ENCODE peak calls at places on chromosomes 4 and X, in ten cellular contexts. M, Q, O, J, R, A, D, G, H and N are unnamed samples.

GRCh38 chr4:876780-877179 is 50.9 kb upstream of the CPLX1 start:
- DNase-seq in A (no peak), R (no peak), G (no peak), O (peak; percentile 13), J (no peak), D (peak; percentile 69), Q (no peak), H (no peak), M (no peak), N (no peak)

GRCh38 chrX:21946925-21947641 is 6.6 kb downstream of the SMS start:
- DNase-seq in O (peak; percentile 77), R (no peak), H (no peak), Q (no peak), J (peak; percentile 64), G (no peak), M (no peak), A (no peak), D (peak; percentile 53), N (peak; percentile 26)

GRCh38 chr4:77193511-77194236 is 36.7 kb downstream of the CCNG2 start:
- DNase-seq in D (peak; percentile 95), G (no peak), M (peak; percentile 76), R (peak; percentile 89), Q (no peak), H (peak; percentile 70), A (peak; percentile 89), O (no peak), J (peak; percentile 15), N (no peak)

GRCh38 chr4:120691106-120691505 is 231.4 kb downstream of the PRDM5 start:
- DNase-seq in M (no peak), G (no peak), Q (no peak), D (no peak), J (no peak), A (no peak), O (peak; percentile 60), H (no peak), R (no peak), N (no peak)

GRCh38 chr4:78065514-78066192 is 8.5 kb downstream of the FRAS1 start:
- DNase-seq in G (no peak), J (no peak), R (no peak), H (no peak), M (no peak), Q (peak; percentile 36), A (no peak), O (no peak), D (peak; percentile 57), N (peak; percentile 53)

GRCh38 chr4:98662619-98663225 is 4.3 kb upstream of the TSPAN5 start:
- DNase-seq in O (no peak), G (no peak), R (no peak), A (peak; percentile 33), H (no peak), M (no peak), Q (no peak), J (no peak), D (peak; percentile 75), N (no peak)

GRCh38 chr4:19832388-19832787 is 419.3 kb upstream of the SLIT2 start:
- DNase-seq in J (peak; percentile 6), H (no peak), M (no peak), O (peak; percentile 63), D (no peak), G (no peak), A (no peak), Q (no peak), R (no peak), N (no peak)

GRCh38 chrX:106698693-106699092 is 27.8 kb upstream of the RNF128 start:
- DNase-seq in A (no peak), O (peak; percentile 72), D (no peak), Q (no peak), J (peak; percentile 13), M (no peak), H (no peak), R (no peak), G (no peak), N (no peak)

GRCh38 chr4:177117256-177117655 is 192.4 kb upstream of the NEIL3 start:
- DNase-seq in H (no peak), A (no peak), G (no peak), Q (no peak), D (peak; percentile 33), R (no peak), J (no peak), O (no peak), M (no peak), N (no peak)

GRCh38 chr4:145546556-145546955 is 64.9 kb downstream of the SMAD1 start:
- DNase-seq in D (no peak), M (no peak), R (no peak), O (no peak), A (no peak), J (peak; percentile 7), Q (no peak), G (no peak), H (no peak), N (no peak)

GRCh38 chr4:243407-243806 is 61.9 kb downstream of the ZNF732 start:
- DNase-seq in A (no peak), R (no peak), D (peak; percentile 71), G (no peak), H (no peak), J (no peak), Q (no peak), O (no peak), M (no peak), N (peak; percentile 75)

GRCh38 chrX:39896951-39897740 is 200.6 kb downstream of the BCOR start:
- DNase-seq in Q (peak; percentile 56), O (peak; percentile 81), R (no peak), G (no peak), H (no peak), M (peak; percentile 81), D (peak; percentile 65), A (no peak), J (peak; percentile 68), N (peak; percentile 86)

GRCh38 chrX:71616672-71617529 is 1.4 kb downstream of the CXCR3 start:
- DNase-seq in R (no peak), J (no peak), Q (no peak), H (peak; percentile 71), G (no peak), D (peak; percentile 8), A (no peak), O (no peak), M (no peak), N (no peak)

GRCh38 chrX:150573702-150574101 is 5.3 kb downstream of the MTM1 start:
- DNase-seq in O (no peak), R (no peak), D (no peak), H (no peak), Q (no peak), M (no peak), J (no peak), A (peak; percentile 55), G (no peak), N (no peak)

GRCh38 chr4:94758700-94759399 is 1.1 kb downstream of the BMPR1B start:
- DNase-seq in J (peak; percentile 34), A (no peak), R (no peak), O (peak; percentile 26), Q (no peak), H (no peak), M (no peak), G (no peak), D (peak; percentile 67), N (peak; percentile 59)

GRCh38 chr4:175536852-175537453 is 275.1 kb downstream of the GPM6A start:
- DNase-seq in A (peak; percentile 53), M (no peak), H (no peak), D (peak; percentile 79), J (peak; percentile 68), O (peak; percentile 75), R (peak; percentile 75), G (peak; percentile 62), Q (peak; percentile 69), N (no peak)

DNA sequence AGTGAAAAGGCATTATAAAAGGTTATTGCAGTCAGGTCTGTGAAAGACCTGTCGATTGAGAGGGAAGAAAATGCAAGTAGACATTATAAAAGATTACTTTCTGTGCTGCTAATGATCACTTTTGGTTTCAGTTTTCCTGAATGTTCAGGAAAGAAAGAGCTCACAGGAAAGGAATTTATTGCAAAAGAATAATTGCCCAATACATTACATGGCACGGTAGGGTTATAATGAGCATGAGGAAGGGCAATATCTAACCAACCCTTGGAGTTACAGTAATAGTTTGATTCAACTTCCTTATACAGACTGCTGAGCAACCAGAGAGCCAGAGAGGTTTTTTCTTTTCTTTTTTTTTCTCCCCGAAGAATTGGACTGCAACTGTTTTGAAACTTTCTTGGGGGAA is 246.9 kb downstream of the C4orf33 start:
- DNase-seq in J (peak; percentile 91), M (no peak), A (no peak), R (no peak), G (no peak), Q (peak; percentile 54), H (no peak), D (no peak), O (peak; percentile 89), N (no peak)
- H3K4me3 ChIP-seq in J (peak overlapping the region; percentile 69), M (no peak overlapping the region), A (no peak overlapping the region), R (peak overlapping the region; percentile 3), G (no peak overlapping the region), Q (no peak overlapping the region), H (no peak overlapping the region), D (no peak overlapping the region), O (peak overlapping the region; percentile 72), N (no peak overlapping the region)

GRCh38 chr4:81215219-81215892 is at the start of gene PRKG2:
- DNase-seq in M (no peak), D (peak; percentile 52), Q (peak; percentile 74), R (no peak), A (no peak), H (no peak), O (peak; percentile 64), J (no peak), G (no peak), N (no peak)
- H3K4me3 ChIP-seq in M (peak within 1 kb of the TSS; percentile 54), D (peak within 1 kb of the TSS; percentile 81), Q (peak within 1 kb of the TSS; percentile 57), R (no peak within 1 kb of the TSS), A (no peak within 1 kb of the TSS), H (no peak within 1 kb of the TSS), O (peak within 1 kb of the TSS; percentile 74), J (peak within 1 kb of the TSS; percentile 90), G (peak within 1 kb of the TSS; percentile 61), N (no peak within 1 kb of the TSS)

DNA sequence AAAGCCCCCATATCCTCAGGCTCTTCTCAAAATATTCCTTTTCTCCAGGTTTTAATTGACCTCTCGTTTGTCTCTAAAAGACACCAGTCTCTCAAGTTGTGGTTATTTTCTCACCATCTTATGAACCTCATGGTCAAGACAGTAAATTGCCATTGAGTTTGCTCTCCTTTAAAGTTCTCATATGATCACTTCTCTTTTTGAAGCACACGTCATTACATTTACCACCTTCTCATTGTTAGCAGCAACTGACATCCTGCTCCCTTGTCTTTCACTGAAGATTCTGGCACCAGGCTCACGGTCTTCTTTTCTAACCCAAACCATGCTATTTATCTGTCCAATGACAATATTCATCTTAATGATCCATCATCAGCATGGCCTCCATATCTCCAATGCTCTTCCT is 324.2 kb downstream of the TMA16 start:
- DNase-seq in Q (no peak), R (no peak), G (no peak), O (no peak), H (no peak), D (no peak), J (no peak), A (peak; percentile 13), M (no peak), N (no peak)
- H3K4me3 ChIP-seq in Q (no peak overlapping the region), R (no peak overlapping the region), G (no peak overlapping the region), O (no peak overlapping the region), H (no peak overlapping the region), D (no peak overlapping the region), J (no peak overlapping the region), A (no peak overlapping the region), M (no peak overlapping the region), N (no peak overlapping the region)

DNA sequence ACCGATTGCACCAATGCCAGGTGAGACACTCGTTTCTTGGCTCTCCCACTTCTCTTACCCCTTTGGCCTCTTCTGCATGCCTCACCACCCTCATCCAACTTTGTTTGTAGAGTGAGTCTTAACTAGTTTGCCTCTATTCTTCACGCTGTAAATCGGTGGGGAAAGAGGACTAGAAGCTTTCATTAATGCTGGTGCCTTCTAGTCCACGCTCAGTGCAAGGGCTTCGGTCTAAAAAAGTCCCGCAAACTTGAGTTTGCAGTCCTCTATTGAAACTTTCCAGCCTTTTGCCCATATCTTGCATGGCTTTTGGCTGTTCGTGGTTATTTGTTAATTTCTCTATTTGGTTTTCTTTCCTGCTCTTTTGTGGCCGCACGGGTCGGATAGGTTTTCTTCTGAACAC is 838 bp downstream of the DACH2 start:
- DNase-seq in R (no peak), O (no peak), Q (no peak), A (no peak), H (no peak), G (no peak), D (no peak), J (no peak), M (no peak), N (no peak)
- H3K4me3 ChIP-seq in R (no peak overlapping the region), O (no peak overlapping the region), Q (peak overlapping the region; percentile 21), A (no peak overlapping the region), H (no peak overlapping the region), G (peak overlapping the region; percentile 77), D (peak overlapping the region; percentile 68), J (no peak overlapping the region), M (no peak overlapping the region), N (no peak overlapping the region)